ENCODE peak calls at places on chromosome 20, in eight cellular contexts. F is adipocyte, G is lung, I is GM23248, N is left ventricle myocardium inferior, C is SJCRH30, S is neural progenitor cell, H is uterus. K is an unnamed sample.

GRCh38 chr20:35012227-35013069 is 56.8 kb downstream of the MYH7B start:
- DNase-seq in F (peak; percentile 19), G (no peak), I (no peak), N (no peak), C (peak; percentile 0), S (no peak), H (peak; percentile 36), K (no peak)

GRCh38 chr20:58471835-58472164 is 43.4 kb downstream of the APCDD1L start:
- DNase-seq in F (no peak), G (no peak), I (no peak), N (no peak), C (no peak), S (no peak), H (no peak), K (no peak)

GRCh38 chr20:8082025-8082424 is 50.0 kb upstream of the PLCB1 start:
- DNase-seq in F (peak; percentile 33), G (no peak), I (peak; percentile 38), N (no peak), C (no peak), S (peak; percentile 11), H (no peak), K (no peak)

GRCh38 chr20:43849496-43850197 is 65.0 kb upstream of the TOX2 start:
- DNase-seq in F (peak; percentile 78), G (peak; percentile 23), I (peak; percentile 52), N (no peak), C (peak; percentile 37), S (no peak), H (no peak), K (no peak)

GRCh38 chr20:53918949-53919361 is 151.4 kb downstream of the BCAS1 start:
- DNase-seq in F (no peak), G (no peak), I (no peak), N (no peak), C (no peak), S (peak; percentile 80), H (no peak), K (no peak)

GRCh38 chr20:46423342-46423741 is 16.9 kb upstream of the ELMO2 start:
- DNase-seq in F (no peak), G (no peak), I (no peak), N (no peak), C (no peak), S (no peak), H (no peak), K (no peak)

GRCh38 chr20:57133926-57134650 is 132.4 kb downstream of the BMP7 start:
- DNase-seq in F (peak; percentile 19), G (no peak), I (peak; percentile 38), N (no peak), C (peak; percentile 85), S (no peak), H (no peak), K (no peak)

GRCh38 chr20:52152416-52152815 is 39.2 kb downstream of the ZFP64 start:
- DNase-seq in F (no peak), G (no peak), I (no peak), N (no peak), C (no peak), S (no peak), H (no peak), K (no peak)

GRCh38 chr20:47262008-47262364 is 94.5 kb downstream of the ZMYND8 start:
- DNase-seq in F (no peak), G (no peak), I (no peak), N (no peak), C (no peak), S (no peak), H (no peak), K (no peak)

GRCh38 chr20:61436674-61437279 is 184.7 kb downstream of the CDH4 start:
- DNase-seq in F (no peak), G (no peak), I (peak; percentile 51), N (no peak), C (peak; percentile 17), S (peak; percentile 94), H (no peak), K (no peak)

GRCh38 chr20:54194724-54195438 is 13.0 kb upstream of the PFDN4 start:
- DNase-seq in F (no peak), G (no peak), I (peak; percentile 54), N (no peak), C (no peak), S (no peak), H (no peak), K (no peak)

GRCh38 chr20:20369353-20370086 is 1.6 kb downstream of the INSM1 start:
- DNase-seq in F (no peak), G (no peak), I (no peak), N (no peak), C (peak; percentile 11), S (peak; percentile 65), H (no peak), K (no peak)

GRCh38 chr20:60113024-60113724 is 155.0 kb downstream of the CDH26 start:
- DNase-seq in F (no peak), G (no peak), I (no peak), N (no peak), C (no peak), S (no peak), H (no peak), K (no peak)

GRCh38 chr20:34375977-34376430 is 12.9 kb downstream of the ITCH start:
- DNase-seq in F (no peak), G (no peak), I (no peak), N (no peak), C (no peak), S (no peak), H (no peak), K (no peak)

GRCh38 chr20:6898928-6899327 is 131.4 kb downstream of the BMP2 start:
- DNase-seq in F (no peak), G (no peak), I (no peak), N (no peak), C (no peak), S (peak; percentile 28), H (no peak), K (no peak)

GRCh38 chr20:35304956-35305355 is 12.7 kb upstream of the FAM83C start:
- DNase-seq in F (no peak), G (no peak), I (no peak), N (no peak), C (no peak), S (no peak), H (no peak), K (no peak)

GRCh38 chr20:15523431-15523830 is 1049.8 kb downstream of the KIF16B start:
- DNase-seq in F (no peak), G (no peak), I (no peak), N (no peak), C (no peak), S (no peak), H (no peak), K (no peak)

GRCh38 chr20:32285621-32286334 is 8.3 kb downstream of the KIF3B start:
- DNase-seq in F (peak; percentile 33), G (no peak), I (peak; percentile 72), N (no peak), C (no peak), S (no peak), H (no peak), K (no peak)

GRCh38 chr20:57482148-57482547 is 42.8 kb downstream of the CTCFL start:
- DNase-seq in F (no peak), G (no peak), I (no peak), N (no peak), C (no peak), S (no peak), H (no peak), K (no peak)

GRCh38 chr20:62625921-62626547 is 16.3 kb upstream of the SLCO4A1 start:
- DNase-seq in F (no peak), G (no peak), I (no peak), N (no peak), C (no peak), S (no peak), H (no peak), K (no peak)
- H3K4me1 ChIP-seq in F (peaks cover 16% of the 10 kb centered on the region), G (no peaks in the 10 kb centered on the region), I (peaks cover 14% of the 10 kb centered on the region), N (peaks cover 51% of the 10 kb centered on the region), C (peaks cover 16% of the 10 kb centered on the region), S (peaks cover 12% of the 10 kb centered on the region), H (peaks cover 12% of the 10 kb centered on the region), K (peaks cover 46% of the 10 kb centered on the region)

GRCh38 chr20:1393507-1393882 is 641 bp upstream of the FKBP1A start:
- DNase-seq in F (no peak), G (peak; percentile 22), I (no peak), N (no peak), C (no peak), S (no peak), H (no peak), K (no peak)

GRCh38 chr20:1392693-1393506 is at the start of gene FKBP1A:
- DNase-seq in F (peak; percentile 96), G (peak; percentile 89), I (peak; percentile 96), N (peak; percentile 91), C (peak; percentile 89), S (peak; percentile 90), H (peak; percentile 88), K (peak; percentile 94)

GRCh38 chr20:1392443-1392692 is 486 bp downstream of the FKBP1A start:
- DNase-seq in F (peak; percentile 46), G (no peak), I (peak; percentile 58), N (no peak), C (no peak), S (no peak), H (no peak), K (no peak)

GRCh38 chr20:1390552-1391403 is 2.1 kb downstream of the FKBP1A start:
- DNase-seq in F (no peak), G (no peak), I (peak; percentile 40), N (no peak), C (no peak), S (no peak), H (no peak), K (no peak)

DNA sequence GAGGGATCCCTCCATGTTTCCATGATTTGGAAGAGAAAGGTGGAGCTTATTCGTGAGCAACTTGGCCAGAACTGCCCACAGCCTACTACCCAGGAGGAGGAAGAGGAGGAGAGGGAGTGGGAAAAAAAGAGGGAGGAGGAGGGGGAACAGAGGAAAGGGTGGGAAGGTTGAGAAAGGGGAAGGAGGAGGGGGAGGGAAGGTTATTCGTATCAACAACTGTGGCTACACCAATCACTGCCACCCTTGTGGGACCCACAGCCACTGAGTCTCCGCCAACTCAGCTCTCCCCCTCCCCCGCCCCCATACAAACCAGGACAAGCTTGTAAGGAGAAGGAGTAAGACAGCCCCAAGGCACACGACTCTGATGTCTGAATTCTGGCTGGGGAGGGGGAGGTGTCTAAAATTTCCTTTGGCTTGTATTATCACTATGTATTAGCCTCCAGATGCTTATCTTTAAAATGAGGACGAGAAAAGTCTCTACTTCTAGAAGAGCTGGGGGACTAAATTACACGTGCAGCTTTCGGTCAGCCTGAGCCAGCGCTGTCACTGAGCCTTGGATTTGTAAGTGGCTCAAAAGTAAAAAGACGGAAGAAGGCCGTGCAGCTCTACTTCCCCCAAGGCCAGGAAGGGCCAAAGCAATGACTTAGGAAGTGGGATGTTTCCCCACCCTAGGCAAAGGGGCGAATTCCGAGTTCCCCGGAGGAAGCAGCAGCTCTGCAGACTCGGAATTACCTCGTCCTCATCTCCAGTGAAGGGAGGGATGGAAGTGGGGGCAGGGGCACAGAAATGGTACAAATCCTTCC is 1.0 kb downstream of the FKBP1A start:
- DNase-seq in F (peak; percentile 50), G (no peak), I (peak; percentile 48), N (no peak), C (no peak), S (peak; percentile 32), H (no peak), K (no peak)
- H3K4me1 ChIP-seq in F (peaks cover 49% of the 10 kb centered on the region), G (peaks cover 22% of the 10 kb centered on the region), I (peaks cover 29% of the 10 kb centered on the region), N (peaks cover 73% of the 10 kb centered on the region), C (peaks cover 8% of the 10 kb centered on the region), S (peaks cover 39% of the 10 kb centered on the region), H (peaks cover 5% of the 10 kb centered on the region), K (peaks cover 75% of the 10 kb centered on the region)

GRCh38 chr20:3768342-3769130 is 983 bp upstream of the ADISSP start:
- DNase-seq in F (peak; percentile 83), G (no peak), I (peak; percentile 89), N (peak; percentile 73), C (peak; percentile 75), S (peak; percentile 94), H (peak; percentile 74), K (peak; percentile 68)
- H3K4me1 ChIP-seq in F (peaks cover 52% of the 10 kb centered on the region), G (no peaks in the 10 kb centered on the region), I (peaks cover 10% of the 10 kb centered on the region), N (peaks cover 37% of the 10 kb centered on the region), C (no peaks in the 10 kb centered on the region), S (peaks cover 15% of the 10 kb centered on the region), H (no peaks in the 10 kb centered on the region), K (peaks cover 15% of the 10 kb centered on the region)

GRCh38 chr20:40991181-40991889 is 37.3 kb upstream of the TOP1 start:
- DNase-seq in F (no peak), G (peak; percentile 40), I (no peak), N (no peak), C (no peak), S (no peak), H (no peak), K (no peak)
- H3K4me1 ChIP-seq in F (peaks cover 3% of the 10 kb centered on the region), G (no peaks in the 10 kb centered on the region), I (peaks cover 3% of the 10 kb centered on the region), N (peaks cover 10% of the 10 kb centered on the region), C (no peaks in the 10 kb centered on the region), S (no peaks in the 10 kb centered on the region), H (no peaks in the 10 kb centered on the region), K (peaks cover 8% of the 10 kb centered on the region)